ENCODE peak calls at places on chromosomes 4 and X, in eight cellular contexts. L, B, R, J, W, A, N and V are unnamed samples.

GRCh38 chr4:7103599-7104365 is 35.9 kb upstream of the GRPEL1 start:
- DNase-seq in J (no peak), L (no peak), W (peak), B (no peak), R (peak), A (no peak), N (peak), V (peak)

GRCh38 chr4:48854982-48855381 is 24.1 kb downstream of the OCIAD1 start:
- DNase-seq in A (no peak), W (no peak), L (no peak), B (no peak), N (no peak), J (no peak), R (no peak), V (no peak)

GRCh38 chr4:8727546-8728510 is 135.3 kb downstream of the CPZ start:
- DNase-seq in N (no peak), R (no peak), W (peak), J (no peak), L (no peak), B (no peak), A (no peak), V (no peak)

GRCh38 chrX:120274958-120275357 is 24.3 kb downstream of the ZBTB33 start:
- DNase-seq in N (no peak), A (no peak), L (no peak), J (no peak), R (no peak), W (no peak), B (no peak), V (no peak)

GRCh38 chrX:149568701-149569296 is 18.5 kb downstream of the MAGEA9B start:
- DNase-seq in B (no peak), J (no peak), R (no peak), A (no peak), W (no peak), L (no peak), N (no peak), V (no peak)

GRCh38 chrX:38991656-38992558 is 190.6 kb downstream of the MID1IP1 start:
- DNase-seq in A (no peak), J (no peak), W (no peak), R (no peak), L (no peak), B (peak), N (peak), V (no peak)

GRCh38 chr4:123077330-123077729 is 154.9 kb upstream of the NUDT6 start:
- DNase-seq in L (no peak), R (no peak), B (no peak), J (no peak), A (no peak), W (no peak), N (no peak), V (no peak)

GRCh38 chrX:130163350-130163851 is 2.2 kb downstream of the AIFM1 start:
- DNase-seq in N (no peak), R (no peak), L (no peak), J (no peak), W (no peak), A (no peak), B (no peak), V (no peak)

GRCh38 chr4:62302710-62303109 is 1102.6 kb downstream of the ADGRL3 start:
- DNase-seq in R (no peak), B (no peak), W (no peak), A (no peak), J (no peak), L (no peak), N (no peak), V (no peak)

GRCh38 chrX:28920554-28920953 is 333.3 kb downstream of the IL1RAPL1 start:
- DNase-seq in B (no peak), J (no peak), R (no peak), W (no peak), N (no peak), A (no peak), L (no peak), V (no peak)

GRCh38 chr4:152363086-152363485 is 172.8 kb downstream of the FBXW7 start:
- DNase-seq in A (peak), B (no peak), R (no peak), W (no peak), N (no peak), L (no peak), J (no peak), V (peak)

GRCh38 chrX:112704226-112704625 is 24.5 kb upstream of the LHFPL1 start:
- DNase-seq in W (no peak), B (no peak), L (no peak), N (no peak), A (no peak), J (no peak), R (no peak), V (no peak)

GRCh38 chr4:7423801-7424552 is 10.8 kb downstream of the PSAPL1 start:
- DNase-seq in N (no peak), B (no peak), R (no peak), A (no peak), L (no peak), W (peak), J (no peak), V (no peak)

GRCh38 chr4:105520819-105521790 is 31.3 kb upstream of the ARHGEF38 start:
- DNase-seq in B (peak), L (peak), J (peak), N (peak), W (no peak), R (no peak), A (no peak), V (peak)

GRCh38 chr4:51895816-51896408 is 53.0 kb downstream of the DCUN1D4 start:
- DNase-seq in R (no peak), N (peak), L (peak), W (peak), B (peak), J (peak), A (peak), V (peak)

GRCh38 chrX:120839506-120839905 is 36.2 kb downstream of the CT47B1 start:
- DNase-seq in A (no peak), B (peak), N (peak), J (no peak), L (no peak), R (no peak), W (no peak), V (peak)

GRCh38 chr4:100742045-100742444 is 224.2 kb upstream of the EMCN start:
- DNase-seq in A (peak), N (peak), L (no peak), R (no peak), W (no peak), J (peak), B (peak), V (peak)

GRCh38 chrX:65009459-65009858 is 33.2 kb upstream of the ZC4H2 start:
- DNase-seq in B (no peak), N (no peak), J (no peak), A (no peak), L (no peak), W (no peak), R (no peak), V (no peak)

GRCh38 chrX:71253253-71254091 is 468 bp downstream of the ZMYM3 start:
- DNase-seq in W (no peak), B (no peak), J (no peak), N (peak), A (no peak), L (peak), R (peak), V (peak)

GRCh38 chrX:130125090-130125489 is 14.8 kb upstream of the ELF4 start:
- DNase-seq in A (no peak), W (no peak), J (no peak), L (no peak), R (peak), N (peak), B (peak), V (no peak)

GRCh38 chr4:76897522-76898384 is at the start of gene SOWAHB:
- DNase-seq in A (no peak), W (peak), L (peak), R (peak), J (peak), N (peak), B (peak), V (no peak)

GRCh38 chrX:46860536-46860935 is 23.7 kb downstream of the RP2 start:
- DNase-seq in A (no peak), L (no peak), R (no peak), N (no peak), J (no peak), W (no peak), B (no peak), V (no peak)

GRCh38 chrX:24405959-24406358 is 45.5 kb downstream of the SUPT20HL1 start:
- DNase-seq in R (no peak), W (no peak), B (no peak), J (no peak), N (no peak), A (no peak), L (no peak), V (no peak)

GRCh38 chr4:150126880-150127236 is 48.6 kb downstream of the DCLK2 start:
- DNase-seq in N (peak), L (no peak), B (peak), W (no peak), A (no peak), J (no peak), R (no peak), V (no peak)